ENCODE peak calls at places on chromosome 21, in five cellular contexts. X is ACHN, M is choroid plexus epithelial cell, W is cardiac fibroblast, S is Calu3. N is an unnamed sample.

GRCh38 chr21:45823100-45823681 is 158.4 kb upstream of the COL6A1 start:
- DNase-seq in X (no peak), M (no peak), W (no peak), S (no peak), N (no peak)

GRCh38 chr21:27694667-27695066 is 727.8 kb upstream of the ADAMTS5 start:
- DNase-seq in X (no peak), M (no peak), W (no peak), S (no peak), N (no peak)

GRCh38 chr21:45054927-45055612 is 19.3 kb upstream of the ADARB1 start:
- DNase-seq in X (no peak), M (no peak), W (no peak), S (no peak), N (no peak)

GRCh38 chr21:35238119-35238518 is 189.0 kb upstream of the RUNX1 start:
- DNase-seq in X (no peak), M (no peak), W (no peak), S (no peak), N (no peak)

GRCh38 chr21:31943586-31943985 is 70.8 kb downstream of the HUNK start:
- DNase-seq in X (no peak), M (no peak), W (no peak), S (no peak), N (no peak)

GRCh38 chr21:34333150-34333739 is 30.6 kb upstream of the KCNE2 start:
- DNase-seq in X (no peak), M (peak), W (no peak), S (no peak), N (no peak)

GRCh38 chr21:45202344-45202743 is 85.4 kb downstream of the POFUT2 start:
- DNase-seq in X (no peak), M (no peak), W (no peak), S (no peak), N (no peak)

GRCh38 chr21:33355996-33356395 is 31.2 kb downstream of the IFNAR1 start:
- DNase-seq in X (no peak), M (no peak), W (no peak), S (no peak), N (no peak)